ENCODE peak calls at places on chromosome 12, in seven cellular contexts. One of them, this sample, is unnamed. For H3K4me1, the result is how much of the 10 kb centered on the place peaks cover.

GRCh38 chr12:62581288-62582064 is 114.8 kb downstream of the MON2 start:
- DNase-seq in A549: peak
- DNase-seq in transverse colon: no peak
- DNase-seq in SK-N-SH: peak
- DNase-seq in body of pancreas: no peak
- DNase-seq in Panc1: no peak
- DNase-seq in heart right ventricle: peak
- DNase-seq in this sample: no peak

GRCh38 chr12:120833849-120834248 is 70.3 kb downstream of the SPPL3 start:
- DNase-seq in A549: no peak
- DNase-seq in transverse colon: no peak
- DNase-seq in SK-N-SH: no peak
- DNase-seq in body of pancreas: no peak
- DNase-seq in Panc1: no peak
- DNase-seq in heart right ventricle: no peak
- DNase-seq in this sample: no peak

GRCh38 chr12:53499261-53500118 is at the start of gene MAP3K12:
- DNase-seq in A549: peak
- DNase-seq in transverse colon: peak
- DNase-seq in SK-N-SH: peak
- DNase-seq in body of pancreas: peak
- DNase-seq in Panc1: no peak
- DNase-seq in heart right ventricle: peak
- DNase-seq in this sample: peak

GRCh38 chr12:12872934-12873275 is 18.5 kb upstream of the GPRC5A start:
- DNase-seq in A549: no peak
- DNase-seq in transverse colon: no peak
- DNase-seq in SK-N-SH: no peak
- DNase-seq in body of pancreas: no peak
- DNase-seq in Panc1: no peak
- DNase-seq in heart right ventricle: no peak
- DNase-seq in this sample: no peak

GRCh38 chr12:39839072-39839471 is 219.5 kb upstream of the ABCD2 start:
- DNase-seq in A549: no peak
- DNase-seq in transverse colon: no peak
- DNase-seq in SK-N-SH: no peak
- DNase-seq in body of pancreas: peak
- DNase-seq in Panc1: no peak
- DNase-seq in heart right ventricle: no peak
- DNase-seq in this sample: no peak

GRCh38 chr12:89384050-89384749 is 31.9 kb upstream of the DUSP6 start:
- DNase-seq in A549: no peak
- DNase-seq in transverse colon: peak
- DNase-seq in SK-N-SH: peak
- DNase-seq in body of pancreas: peak
- DNase-seq in Panc1: no peak
- DNase-seq in heart right ventricle: peak
- DNase-seq in this sample: peak

GRCh38 chr12:92574046-92574783 is 128.6 kb upstream of the PLEKHG7 start:
- DNase-seq in A549: no peak
- DNase-seq in transverse colon: no peak
- DNase-seq in SK-N-SH: no peak
- DNase-seq in body of pancreas: peak
- DNase-seq in Panc1: no peak
- DNase-seq in heart right ventricle: no peak
- DNase-seq in this sample: no peak

GRCh38 chr12:93563807-93564538 is 8.5 kb upstream of the SOCS2 start:
- DNase-seq in A549: peak
- DNase-seq in transverse colon: no peak
- DNase-seq in SK-N-SH: no peak
- DNase-seq in body of pancreas: peak
- DNase-seq in Panc1: peak
- DNase-seq in heart right ventricle: no peak
- DNase-seq in this sample: peak

GRCh38 chr12:77734489-77734888 is 96.2 kb upstream of the NAV3 start:
- DNase-seq in A549: no peak
- DNase-seq in transverse colon: no peak
- DNase-seq in SK-N-SH: no peak
- DNase-seq in body of pancreas: no peak
- DNase-seq in Panc1: no peak
- DNase-seq in heart right ventricle: no peak
- DNase-seq in this sample: no peak

GRCh38 chr12:2980630-2981029 is 21.4 kb downstream of the TEAD4 start:
- DNase-seq in A549: no peak
- DNase-seq in transverse colon: no peak
- DNase-seq in SK-N-SH: no peak
- DNase-seq in body of pancreas: no peak
- DNase-seq in Panc1: no peak
- DNase-seq in heart right ventricle: no peak
- DNase-seq in this sample: no peak

GRCh38 chr12:91211869-91212268 is 29.3 kb upstream of the DCN start:
- DNase-seq in A549: no peak
- DNase-seq in transverse colon: no peak
- DNase-seq in SK-N-SH: no peak
- DNase-seq in body of pancreas: no peak
- DNase-seq in Panc1: no peak
- DNase-seq in heart right ventricle: no peak
- DNase-seq in this sample: no peak

GRCh38 chr12:94795520-94795919 is 145.2 kb upstream of the TMCC3 start:
- DNase-seq in A549: peak
- DNase-seq in transverse colon: no peak
- DNase-seq in SK-N-SH: no peak
- DNase-seq in body of pancreas: no peak
- DNase-seq in Panc1: no peak
- DNase-seq in heart right ventricle: no peak
- DNase-seq in this sample: no peak

GRCh38 chr12:27965966-27966365 is 6.6 kb downstream of the PTHLH start:
- DNase-seq in A549: no peak
- DNase-seq in transverse colon: no peak
- DNase-seq in SK-N-SH: no peak
- DNase-seq in body of pancreas: no peak
- DNase-seq in Panc1: no peak
- DNase-seq in heart right ventricle: no peak
- DNase-seq in this sample: no peak

GRCh38 chr12:120830052-120830940 is 73.9 kb downstream of the SPPL3 start:
- DNase-seq in A549: no peak
- DNase-seq in transverse colon: no peak
- DNase-seq in SK-N-SH: peak
- DNase-seq in body of pancreas: no peak
- DNase-seq in Panc1: no peak
- DNase-seq in heart right ventricle: no peak
- DNase-seq in this sample: no peak

GRCh38 chr12:97456792-97457191 is 5.8 kb upstream of the RMST start:
- DNase-seq in A549: no peak
- DNase-seq in transverse colon: no peak
- DNase-seq in SK-N-SH: no peak
- DNase-seq in body of pancreas: no peak
- DNase-seq in Panc1: no peak
- DNase-seq in heart right ventricle: no peak
- DNase-seq in this sample: no peak

GRCh38 chr12:130970165-130970907 is 16.6 kb downstream of the ADGRD1 start:
- DNase-seq in A549: no peak
- DNase-seq in transverse colon: no peak
- DNase-seq in SK-N-SH: no peak
- DNase-seq in body of pancreas: no peak
- DNase-seq in Panc1: no peak
- DNase-seq in heart right ventricle: no peak
- DNase-seq in this sample: no peak

GRCh38 chr12:3303410-3304136 is 187.4 kb upstream of the PRMT8 start:
- DNase-seq in A549: no peak
- DNase-seq in transverse colon: no peak
- DNase-seq in SK-N-SH: peak
- DNase-seq in body of pancreas: peak
- DNase-seq in Panc1: no peak
- DNase-seq in heart right ventricle: no peak
- DNase-seq in this sample: no peak

GRCh38 chr12:40727774-40728483 is 35.7 kb downstream of the CNTN1 start:
- DNase-seq in A549: peak
- DNase-seq in transverse colon: no peak
- DNase-seq in SK-N-SH: peak
- DNase-seq in body of pancreas: no peak
- DNase-seq in Panc1: no peak
- DNase-seq in heart right ventricle: no peak
- DNase-seq in this sample: no peak

GRCh38 chr12:108112815-108113556 is 16.1 kb upstream of the WSCD2 start:
- DNase-seq in A549: no peak
- DNase-seq in transverse colon: no peak
- DNase-seq in SK-N-SH: peak
- DNase-seq in body of pancreas: no peak
- DNase-seq in Panc1: no peak
- DNase-seq in heart right ventricle: no peak
- DNase-seq in this sample: no peak

GRCh38 chr12:121668750-121669524 is 517 bp downstream of the MORN3 start:
- DNase-seq in A549: peak
- DNase-seq in transverse colon: peak
- DNase-seq in SK-N-SH: peak
- DNase-seq in body of pancreas: peak
- DNase-seq in Panc1: no peak
- DNase-seq in heart right ventricle: peak
- DNase-seq in this sample: no peak

GRCh38 chr12:113310489-113310888 is 24.4 kb downstream of the SLC8B1 start:
- DNase-seq in A549: no peak
- DNase-seq in transverse colon: no peak
- DNase-seq in SK-N-SH: no peak
- DNase-seq in body of pancreas: no peak
- DNase-seq in Panc1: no peak
- DNase-seq in heart right ventricle: no peak
- DNase-seq in this sample: no peak

GRCh38 chr12:120971299-120972180 is 6.8 kb upstream of the HNF1A start:
- DNase-seq in A549: peak
- DNase-seq in transverse colon: no peak
- DNase-seq in SK-N-SH: peak
- DNase-seq in body of pancreas: peak
- DNase-seq in Panc1: peak
- DNase-seq in heart right ventricle: no peak
- DNase-seq in this sample: no peak

DNA sequence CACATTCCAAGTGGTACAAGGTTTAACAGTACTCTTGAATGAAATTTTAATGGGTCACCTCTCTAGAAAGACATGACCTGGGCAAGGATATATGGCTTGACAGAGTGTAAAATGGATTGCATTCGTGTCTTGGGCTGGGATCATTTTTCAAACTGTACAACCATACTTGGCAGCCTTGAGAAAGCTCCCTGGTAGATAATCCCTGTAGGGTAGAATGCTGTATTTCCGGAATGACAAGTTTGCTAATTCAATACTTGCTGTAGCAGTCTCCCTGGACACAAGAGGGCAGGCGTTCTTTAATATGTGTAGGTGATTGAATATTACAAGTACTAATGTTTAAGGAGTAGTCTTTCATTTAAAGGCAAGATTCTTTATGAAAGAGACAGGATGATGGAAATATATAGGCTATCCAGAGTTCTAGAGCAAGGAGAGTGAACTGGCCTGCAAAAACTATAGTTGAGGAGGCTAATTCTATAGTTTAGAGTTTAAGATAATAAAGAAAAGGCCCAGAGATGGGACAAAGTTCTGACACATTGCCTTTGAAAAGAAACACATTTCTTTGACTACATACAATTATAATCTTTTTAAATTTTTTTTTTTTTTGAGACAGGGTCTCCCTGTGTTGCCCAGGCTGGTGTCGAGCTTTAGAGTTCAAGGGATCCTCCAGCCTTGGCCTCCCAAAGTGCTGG is 53.4 kb downstream of the PLBD1 start:
- DNase-seq in A549: no peak
- DNase-seq in transverse colon: peak
- DNase-seq in SK-N-SH: peak
- DNase-seq in body of pancreas: peak
- DNase-seq in Panc1: no peak
- DNase-seq in heart right ventricle: no peak
- DNase-seq in this sample: peak
- TF ChIP-seq CTCF in A549: no peak
- TF ChIP-seq CTCF in transverse colon: peak
- TF ChIP-seq CTCF in SK-N-SH: peak
- TF ChIP-seq CTCF in body of pancreas: peak
- TF ChIP-seq CTCF in Panc1: peak
- TF ChIP-seq CTCF in heart right ventricle: peak
- TF ChIP-seq CTCF in this sample: peak

DNA sequence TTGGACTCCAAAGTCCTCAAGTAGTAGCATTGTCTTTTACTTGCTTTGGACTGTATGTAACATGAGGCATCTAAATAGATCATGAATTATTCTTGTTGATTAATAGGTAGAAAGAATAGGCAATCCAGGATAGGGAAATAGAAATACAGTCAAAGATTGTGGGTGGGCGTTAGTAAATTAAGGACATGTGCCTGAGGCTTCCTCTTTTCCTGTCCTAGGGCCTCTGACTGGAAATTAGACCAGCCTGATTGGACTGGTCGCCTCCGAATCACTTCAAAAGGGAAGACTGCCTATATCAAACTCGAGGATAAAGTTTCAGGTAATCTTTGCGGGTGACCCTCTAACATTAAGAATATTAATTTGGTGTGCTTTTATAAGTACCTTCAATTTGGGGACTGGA is 7.6 kb downstream of the NECAP1 start:
- DNase-seq in A549: no peak
- DNase-seq in transverse colon: no peak
- DNase-seq in SK-N-SH: no peak
- DNase-seq in body of pancreas: no peak
- DNase-seq in Panc1: no peak
- DNase-seq in heart right ventricle: no peak
- DNase-seq in this sample: no peak
- H3K27ac ChIP-seq in A549: no peak
- H3K27ac ChIP-seq in transverse colon: no peak
- H3K27ac ChIP-seq in SK-N-SH: no peak
- H3K27ac ChIP-seq in body of pancreas: no peak
- H3K27ac ChIP-seq in Panc1: no peak
- H3K27ac ChIP-seq in heart right ventricle: no peak
- H3K27ac ChIP-seq in this sample: no peak

DNA sequence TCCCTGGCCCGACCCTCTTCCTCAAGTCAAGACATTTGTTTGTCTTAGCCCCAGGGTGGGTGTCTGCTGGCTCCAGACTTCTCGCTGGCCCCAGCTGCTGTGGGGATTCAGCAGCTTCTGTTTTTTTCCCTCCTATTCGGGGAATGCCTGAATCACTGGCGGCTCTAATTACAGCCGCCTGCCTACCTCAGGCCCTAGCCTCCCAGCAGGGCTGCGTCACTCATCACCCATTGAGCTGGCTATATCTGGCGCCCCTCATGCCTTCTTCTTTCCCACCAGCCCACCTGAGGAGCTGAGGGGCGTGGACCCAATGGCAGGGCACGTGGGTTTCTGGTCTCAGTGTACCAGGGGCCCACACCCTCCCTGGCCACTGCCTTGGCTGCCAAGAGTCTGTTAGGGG is 10.1 kb downstream of the KRT80 start:
- DNase-seq in A549: no peak
- DNase-seq in transverse colon: no peak
- DNase-seq in SK-N-SH: peak
- DNase-seq in body of pancreas: no peak
- DNase-seq in Panc1: no peak
- DNase-seq in heart right ventricle: no peak
- DNase-seq in this sample: no peak
- H3K4me1 ChIP-seq in A549: under half
- H3K4me1 ChIP-seq in transverse colon: under half
- H3K4me1 ChIP-seq in SK-N-SH: under half
- H3K4me1 ChIP-seq in body of pancreas: under half
- H3K4me1 ChIP-seq in Panc1: half or more
- H3K4me1 ChIP-seq in heart right ventricle: under half
- H3K4me1 ChIP-seq in this sample: under half

GRCh38 chr12:49389092-49389703 is 21.9 kb downstream of the SPATS2 start:
- DNase-seq in A549: no peak
- DNase-seq in transverse colon: peak
- DNase-seq in SK-N-SH: no peak
- DNase-seq in body of pancreas: peak
- DNase-seq in Panc1: no peak
- DNase-seq in heart right ventricle: peak
- DNase-seq in this sample: peak
- TF ChIP-seq CTCF in A549: no peak
- TF ChIP-seq CTCF in transverse colon: no peak
- TF ChIP-seq CTCF in SK-N-SH: no peak
- TF ChIP-seq CTCF in body of pancreas: no peak
- TF ChIP-seq CTCF in Panc1: no peak
- TF ChIP-seq CTCF in heart right ventricle: no peak
- TF ChIP-seq CTCF in this sample: no peak